ENCODE peak calls at places on chromosomes 4 and X, in eight cellular contexts. B is fibroblast of the aortic adventitia, J is lower lobe of right lung, A is lower leg skin, U is mucosa of descending colon, S is foreskin fibroblast, N is MM.1S, V is heart right ventricle. K is an unnamed sample.

GRCh38 chr4:150135134-150135773 is 57.0 kb downstream of the DCLK2 start:
- DNase-seq in B (no peak), J (no peak), A (no peak), U (no peak), S (no peak), N (peak), V (no peak), K (no peak)

GRCh38 chr4:168361365-168362024 is 42.9 kb upstream of the DDX60 start:
- DNase-seq in B (no peak), J (no peak), A (no peak), U (no peak), S (no peak), N (no peak), V (no peak), K (no peak)

GRCh38 chr4:105246712-105247111 is 100.0 kb downstream of the TET2 start:
- DNase-seq in B (peak), J (no peak), A (no peak), U (no peak), S (peak), N (no peak), V (no peak), K (peak)

GRCh38 chrX:47278684-47279083 is 45.9 kb downstream of the USP11 start:
- DNase-seq in B (peak), J (no peak), A (no peak), U (no peak), S (peak), N (no peak), V (no peak), K (peak)

GRCh38 chrX:32687379-32687778 is 524.0 kb downstream of the DMD start:
- DNase-seq in B (no peak), J (no peak), A (no peak), U (no peak), S (no peak), N (no peak), V (no peak), K (no peak)

GRCh38 chr4:136823020-136823419 is 709.3 kb downstream of the PCDH18 start:
- DNase-seq in B (no peak), J (no peak), A (no peak), U (no peak), S (no peak), N (no peak), V (no peak), K (no peak)

GRCh38 chr4:80011636-80012236 is 61.3 kb downstream of the ANTXR2 start:
- DNase-seq in B (peak), J (no peak), A (no peak), U (no peak), S (peak), N (no peak), V (no peak), K (peak)

GRCh38 chr4:86959588-86960500 is 25.0 kb downstream of the AFF1 start:
- DNase-seq in B (no peak), J (no peak), A (no peak), U (no peak), S (no peak), N (no peak), V (no peak), K (no peak)

GRCh38 chr4:121054373-121054772 is 18.0 kb downstream of the NDNF start:
- DNase-seq in B (no peak), J (no peak), A (no peak), U (no peak), S (no peak), N (no peak), V (no peak), K (no peak)

GRCh38 chrX:47574609-47575325 is 7.5 kb upstream of the TIMP1 start:
- DNase-seq in B (no peak), J (no peak), A (no peak), U (no peak), S (no peak), N (no peak), V (no peak), K (no peak)

GRCh38 chr4:142373610-142374009 is 472.5 kb downstream of the INPP4B start:
- DNase-seq in B (peak), J (no peak), A (no peak), U (no peak), S (no peak), N (no peak), V (no peak), K (no peak)

GRCh38 chrX:10794203-10794630 is 173.8 kb upstream of the MID1 start:
- DNase-seq in B (no peak), J (no peak), A (no peak), U (no peak), S (no peak), N (no peak), V (no peak), K (no peak)

DNA sequence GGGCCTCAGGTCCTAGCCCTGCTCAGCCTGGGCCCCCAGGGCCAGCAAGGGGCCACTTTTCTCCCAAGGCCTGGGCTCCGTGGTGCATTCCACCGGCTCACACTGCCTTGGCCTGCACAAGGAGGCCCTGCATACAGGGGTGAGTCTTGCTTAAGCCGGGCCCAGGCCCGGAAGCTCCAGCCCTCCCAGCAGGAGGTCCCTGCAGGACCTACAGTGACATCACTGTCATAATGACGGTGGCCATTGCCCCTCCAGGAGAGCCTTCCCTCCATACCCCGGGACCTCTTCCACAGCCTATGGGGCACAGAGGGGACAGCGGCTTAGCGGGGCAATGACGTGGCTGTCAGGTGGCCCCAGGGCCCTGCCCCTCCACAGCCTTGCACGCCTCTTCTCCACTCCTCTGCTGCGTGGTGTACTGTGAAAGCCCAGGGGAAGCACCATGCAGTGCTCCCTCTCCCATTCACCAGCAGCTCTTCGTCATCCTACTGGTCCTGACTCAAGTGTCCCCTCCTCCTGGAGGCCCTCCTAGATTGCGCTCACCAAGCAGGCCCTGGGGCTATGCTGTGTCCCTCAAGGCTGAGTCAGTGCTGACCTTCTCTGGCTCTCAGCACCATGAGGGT is 32.3 kb upstream of the AFAP1 start:
- DNase-seq in B (no peak), J (no peak), A (no peak), U (no peak), S (no peak), N (no peak), V (no peak), K (no peak)
- H3K4me3 ChIP-seq in B (no peak), J (no peak), A (no peak), U (no peak), S (no peak), N (no peak), V (no peak), K (no peak)

GRCh38 chrX:8010105-8010504 is 82.9 kb upstream of the PNPLA4 start:
- DNase-seq in B (no peak), J (no peak), A (no peak), U (no peak), S (no peak), N (no peak), V (no peak), K (no peak)
- TF ChIP-seq CTCF in B (peak), J (peak), A (no peak), U (no peak), S (no peak), N (no peak), V (no peak), K (peak)

GRCh38 chr4:133270021-133270570 is 121.0 kb downstream of the PCDH10 start:
- DNase-seq in B (peak), J (no peak), A (no peak), U (no peak), S (no peak), N (peak), V (no peak), K (peak)
- H3K4me3 ChIP-seq in B (no peak), J (no peak), A (no peak), U (no peak), S (no peak), N (no peak), V (no peak), K (no peak)

GRCh38 chrX:105972690-105973386 is 65.7 kb downstream of the SERPINA7 start:
- DNase-seq in B (no peak), J (no peak), A (no peak), U (peak), S (no peak), N (no peak), V (no peak), K (no peak)

GRCh38 chrX:105973387-105973739 is 65.2 kb downstream of the SERPINA7 start:
- DNase-seq in B (no peak), J (no peak), A (no peak), U (no peak), S (no peak), N (no peak), V (no peak), K (no peak)

GRCh38 chrX:105969487-105969886 is 69.0 kb downstream of the SERPINA7 start:
- DNase-seq in B (no peak), J (no peak), A (no peak), U (no peak), S (no peak), N (no peak), V (no peak), K (no peak)

GRCh38 chrX:105975382-105975781 is 63.1 kb downstream of the SERPINA7 start:
- DNase-seq in B (peak), J (no peak), A (no peak), U (peak), S (no peak), N (peak), V (no peak), K (peak)
- TF ChIP-seq CTCF in B (no peak), J (no peak), A (no peak), U (no peak), S (no peak), N (peak), V (peak), K (peak)

GRCh38 chrX:73127700-73128241 is 48.5 kb upstream of the PABPC1L2A start:
- DNase-seq in B (no peak), J (no peak), A (no peak), U (no peak), S (no peak), N (no peak), V (peak), K (no peak)
- H3K4me3 ChIP-seq in B (no peak), J (no peak), A (no peak), U (no peak), S (no peak), N (no peak), V (no peak), K (no peak)

DNA sequence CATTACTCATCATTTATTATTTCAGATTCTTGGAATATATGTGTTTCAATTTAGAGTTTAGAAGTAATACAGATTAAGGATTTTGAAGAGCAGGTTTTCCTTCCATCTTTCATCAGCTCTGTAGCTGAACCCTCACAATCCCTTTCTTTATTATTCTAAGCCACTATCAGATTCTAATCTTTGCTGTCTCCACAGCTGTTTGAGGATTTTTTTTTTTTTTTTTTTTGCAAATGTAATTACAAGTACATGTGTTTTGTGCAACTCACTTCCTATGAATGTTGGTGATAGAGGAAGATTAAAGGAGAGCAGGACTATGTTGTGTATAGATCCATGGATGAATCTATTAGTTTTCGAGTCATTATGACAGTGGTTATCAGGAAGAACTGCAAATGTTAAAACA is 87.4 kb upstream of the TENM3 start:
- DNase-seq in B (no peak), J (no peak), A (no peak), U (no peak), S (no peak), N (no peak), V (no peak), K (no peak)
- TF ChIP-seq CTCF in B (no peak), J (no peak), A (no peak), U (no peak), S (no peak), N (no peak), V (no peak), K (no peak)

GRCh38 chr4:183200453-183200852 is 101.4 kb downstream of the WWC2 start:
- DNase-seq in B (peak), J (peak), A (no peak), U (peak), S (peak), N (no peak), V (peak), K (peak)
- H3K4me3 ChIP-seq in B (no peak), J (no peak), A (no peak), U (no peak), S (no peak), N (no peak), V (no peak), K (no peak)

GRCh38 chrX:139560221-139560620 is 29.7 kb downstream of the F9 start:
- DNase-seq in B (peak), J (no peak), A (no peak), U (no peak), S (no peak), N (no peak), V (no peak), K (peak)

GRCh38 chrX:139554367-139554766 is 23.8 kb downstream of the F9 start:
- DNase-seq in B (no peak), J (no peak), A (no peak), U (no peak), S (no peak), N (no peak), V (no peak), K (no peak)

GRCh38 chrX:139554991-139555675 is 24.6 kb downstream of the F9 start:
- DNase-seq in B (no peak), J (peak), A (no peak), U (no peak), S (no peak), N (no peak), V (no peak), K (no peak)

GRCh38 chrX:139563251-139563650 is 32.7 kb downstream of the F9 start:
- DNase-seq in B (no peak), J (no peak), A (no peak), U (no peak), S (no peak), N (no peak), V (no peak), K (no peak)

GRCh38 chrX:139559383-139560042 is 29.0 kb downstream of the F9 start:
- DNase-seq in B (peak), J (no peak), A (no peak), U (peak), S (no peak), N (peak), V (peak), K (peak)
- TF ChIP-seq CTCF in B (peak), J (peak), A (no peak), U (no peak), S (peak), N (peak), V (peak), K (peak)

GRCh38 chr4:39883645-39884044 is 94.1 kb downstream of the PDS5A start:
- DNase-seq in B (no peak), J (no peak), A (no peak), U (no peak), S (no peak), N (no peak), V (no peak), K (peak)

GRCh38 chr4:39892988-39893692 is 84.6 kb downstream of the PDS5A start:
- DNase-seq in B (no peak), J (no peak), A (no peak), U (no peak), S (no peak), N (no peak), V (no peak), K (no peak)

GRCh38 chr4:39893693-39894072 is 84.0 kb downstream of the PDS5A start:
- DNase-seq in B (no peak), J (no peak), A (no peak), U (no peak), S (no peak), N (no peak), V (no peak), K (no peak)

DNA sequence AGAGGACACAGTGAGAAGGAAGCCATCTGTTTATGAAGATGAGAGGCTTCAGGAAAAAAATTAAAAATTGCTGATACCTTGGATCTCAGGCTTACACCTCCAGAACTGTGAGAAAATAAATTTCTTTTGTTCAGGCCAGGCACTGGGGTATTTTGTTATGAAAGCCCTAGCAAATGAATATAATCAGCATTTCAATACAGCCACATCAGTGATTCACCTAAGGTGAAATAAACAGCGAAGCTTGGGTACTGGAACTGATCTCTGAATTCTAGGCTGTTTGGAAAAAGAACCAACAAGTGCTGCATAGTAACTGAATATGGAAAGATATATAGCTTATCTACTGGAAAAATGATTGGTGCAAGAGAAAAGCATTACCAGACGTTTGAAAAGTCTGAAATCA is 88.5 kb downstream of the PDS5A start:
- DNase-seq in B (no peak), J (no peak), A (no peak), U (no peak), S (no peak), N (no peak), V (no peak), K (no peak)
- H3K4me3 ChIP-seq in B (no peak), J (no peak), A (no peak), U (no peak), S (no peak), N (no peak), V (no peak), K (no peak)

K was measured in fibroblast of pulmonary artery.